ENCODE peak calls at places on chromosomes 13 and 19, in four cellular contexts. M is fibroblast of the aortic adventitia, X is Caco-2, Q is H9. W is an unnamed sample.

GRCh38 chr13:37640499-37640898 is 41.9 kb upstream of the POSTN start:
- DNase-seq in M (peak), X (no peak), Q (no peak), W (peak)

GRCh38 chr13:84127597-84128128 is 245.4 kb upstream of the SLITRK1 start:
- DNase-seq in M (no peak), X (no peak), Q (no peak), W (no peak)

GRCh38 chr19:29559743-29560142 is 33.9 kb downstream of the VSTM2B start:
- DNase-seq in M (no peak), X (no peak), Q (no peak), W (no peak)

GRCh38 chr19:46634656-46635218 is 1.3 kb downstream of the GNG8 start:
- DNase-seq in M (no peak), X (no peak), Q (peak), W (no peak)

GRCh38 chr19:52917531-52917930 is 5.7 kb downstream of the ZNF888 start:
- DNase-seq in M (no peak), X (no peak), Q (no peak), W (no peak)

GRCh38 chr13:38519229-38519910 is 167.5 kb upstream of the FREM2 start:
- DNase-seq in M (no peak), X (no peak), Q (peak), W (no peak)

GRCh38 chr19:46218160-46218559 is 11.4 kb upstream of the IGFL1 start:
- DNase-seq in M (peak), X (peak), Q (peak), W (peak)

GRCh38 chr13:41075034-41075433 is 13.7 kb downstream of the WBP4 start:
- DNase-seq in M (peak), X (no peak), Q (no peak), W (peak)

GRCh38 chr13:26988059-26988769 is 183.4 kb downstream of the USP12 start:
- DNase-seq in M (no peak), X (peak), Q (no peak), W (no peak)

GRCh38 chr13:39910833-39911232 is 255.4 kb downstream of the COG6 start:
- DNase-seq in M (peak), X (no peak), Q (no peak), W (peak)

GRCh38 chr13:23673354-23673753 is 103.1 kb downstream of the TNFRSF19 start:
- DNase-seq in M (peak), X (no peak), Q (no peak), W (peak)

GRCh38 chr19:2774083-2774679 is 8.9 kb downstream of the SGTA start:
- DNase-seq in M (no peak), X (no peak), Q (no peak), W (no peak)

GRCh38 chr19:28168557-28168956 is 1044.4 kb downstream of the UQCRFS1 start:
- DNase-seq in M (no peak), X (no peak), Q (peak), W (no peak)

GRCh38 chr19:55247621-55248099 is 11.2 kb downstream of the PPP6R1 start:
- DNase-seq in M (peak), X (peak), Q (no peak), W (no peak)

GRCh38 chr19:16033136-16033530 is 43.2 kb upstream of the TPM4 start:
- DNase-seq in M (no peak), X (no peak), Q (no peak), W (no peak)

DNA sequence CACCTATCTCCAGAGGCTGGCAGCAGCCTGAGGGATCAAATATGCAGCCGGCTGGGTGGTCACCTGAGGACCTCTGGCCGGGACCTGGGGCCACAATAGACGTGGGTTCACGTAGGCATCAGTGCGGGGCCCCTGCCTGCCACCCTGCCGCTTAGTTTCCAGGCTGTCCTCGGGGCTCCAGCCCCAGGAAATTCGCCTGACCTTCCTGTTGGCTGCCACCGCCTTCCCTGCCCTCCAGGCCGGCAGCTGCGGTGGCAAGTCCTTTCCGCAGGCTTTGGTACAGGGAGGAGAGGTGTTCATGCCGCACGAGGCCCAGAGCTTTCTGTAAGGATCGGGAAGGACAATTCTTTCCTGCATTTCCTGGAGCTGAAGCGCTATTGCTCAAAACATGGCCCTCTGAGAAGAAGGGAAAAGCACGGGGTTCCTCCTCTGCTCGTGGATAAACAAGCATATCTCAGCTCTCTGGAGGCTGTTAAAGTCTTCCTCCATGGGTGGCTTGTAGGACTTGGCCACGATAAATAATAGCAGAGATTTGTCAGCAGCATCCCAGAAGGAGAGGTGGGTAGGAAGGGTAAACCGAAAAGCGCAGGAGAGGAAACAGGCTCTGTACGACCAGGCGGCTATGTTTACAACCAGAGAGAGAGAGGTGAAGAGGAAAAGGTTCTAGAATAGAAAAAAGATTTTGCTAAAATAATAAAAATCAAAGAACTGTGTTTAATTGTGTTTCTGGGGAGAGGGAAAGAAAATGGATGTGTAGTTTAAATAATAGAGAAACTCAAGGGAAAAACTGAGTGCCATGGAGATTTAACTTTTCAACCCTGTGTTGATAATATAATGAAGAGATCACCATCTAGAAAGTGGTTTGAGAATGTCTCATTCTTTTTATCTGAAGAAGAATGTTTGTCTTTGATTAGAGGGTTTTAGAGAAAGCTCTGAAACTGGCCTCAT is 4.9 kb downstream of the COL4A2 start:
- DNase-seq in M (no peak), X (peak), Q (peak), W (no peak)
- TF ChIP-seq CTCF in M (no peak), X (no peak), Q (no peak), W (no peak)

GRCh38 chr19:51293571-51294210 is 17.8 kb upstream of the IGLON5 start:
- DNase-seq in M (no peak), X (no peak), Q (peak), W (no peak)

GRCh38 chr19:51292971-51293370 is 18.5 kb upstream of the IGLON5 start:
- DNase-seq in M (no peak), X (no peak), Q (peak), W (no peak)

GRCh38 chr19:51294977-51295375 is 16.5 kb upstream of the IGLON5 start:
- DNase-seq in M (no peak), X (no peak), Q (no peak), W (no peak)

GRCh38 chr19:51295382-51296126 is 15.9 kb upstream of the IGLON5 start:
- DNase-seq in M (no peak), X (no peak), Q (peak), W (no peak)

GRCh38 chr19:51294211-51294976 is 17.1 kb upstream of the IGLON5 start:
- DNase-seq in M (no peak), X (no peak), Q (peak), W (no peak)
- TF ChIP-seq CTCF in M (no peak), X (no peak), Q (peak), W (no peak)

DNA sequence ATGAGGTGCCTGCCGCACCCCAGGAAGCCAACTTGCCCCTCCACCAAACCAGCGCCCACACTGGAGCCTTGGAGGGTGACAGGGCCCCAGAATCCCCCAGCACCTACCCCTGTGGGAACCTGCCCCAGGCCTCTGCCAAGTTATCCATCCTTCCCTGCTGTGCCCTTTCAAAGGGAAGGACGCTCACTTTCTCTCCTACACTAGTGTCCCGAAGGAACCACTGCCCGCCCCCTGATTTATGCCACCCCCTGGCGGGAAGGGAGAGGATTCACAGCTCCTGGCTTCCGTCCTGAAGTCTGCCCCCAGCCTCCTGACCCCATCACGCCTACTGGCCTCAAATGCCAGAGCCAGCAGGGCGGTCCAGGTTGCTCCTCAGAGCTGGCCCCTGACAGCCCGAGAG is 1.4 kb downstream of the EVI5L start:
- DNase-seq in M (peak), X (no peak), Q (peak), W (peak)
- TF ChIP-seq CTCF in M (peak), X (peak), Q (peak), W (peak)

DNA sequence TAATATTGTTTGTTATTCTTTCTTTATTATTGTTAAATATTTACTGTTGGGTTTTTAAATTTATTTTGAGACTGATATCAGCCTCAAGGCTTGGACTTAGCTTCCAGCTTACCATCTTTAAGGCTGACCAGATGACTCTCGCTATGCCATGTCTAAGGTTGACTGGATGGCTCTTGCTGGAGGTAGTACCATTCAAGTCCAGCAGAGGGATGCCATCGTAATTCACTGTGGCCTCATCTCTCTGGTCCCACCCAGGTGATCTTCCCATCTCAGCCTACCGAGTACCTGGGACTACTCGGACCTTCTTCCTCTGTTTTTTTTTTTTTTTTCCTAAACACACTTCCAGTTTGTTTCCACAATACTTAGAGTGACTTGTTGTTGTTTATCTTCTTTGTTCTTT is 41.7 kb upstream of the ZNF91 start:
- DNase-seq in M (no peak), X (no peak), Q (peak), W (no peak)
- TF ChIP-seq CTCF in M (peak), X (peak), Q (no peak), W (no peak)

GRCh38 chr19:47778089-47778953 is at the start of gene SELENOW:
- DNase-seq in M (peak), X (peak), Q (peak), W (peak)

GRCh38 chr19:47780215-47780551 is 1.7 kb downstream of the SELENOW start:
- DNase-seq in M (no peak), X (no peak), Q (no peak), W (no peak)

GRCh38 chr19:47776568-47776967 is 1.9 kb upstream of the SELENOW start:
- DNase-seq in M (no peak), X (no peak), Q (no peak), W (peak)

GRCh38 chr19:47779524-47780214 is 1.2 kb downstream of the SELENOW start:
- DNase-seq in M (peak), X (no peak), Q (no peak), W (no peak)

GRCh38 chr19:47778954-47779351 is 450 bp downstream of the SELENOW start:
- DNase-seq in M (peak), X (no peak), Q (no peak), W (no peak)
- TF ChIP-seq CTCF in M (no peak), X (no peak), Q (no peak), W (no peak)

DNA sequence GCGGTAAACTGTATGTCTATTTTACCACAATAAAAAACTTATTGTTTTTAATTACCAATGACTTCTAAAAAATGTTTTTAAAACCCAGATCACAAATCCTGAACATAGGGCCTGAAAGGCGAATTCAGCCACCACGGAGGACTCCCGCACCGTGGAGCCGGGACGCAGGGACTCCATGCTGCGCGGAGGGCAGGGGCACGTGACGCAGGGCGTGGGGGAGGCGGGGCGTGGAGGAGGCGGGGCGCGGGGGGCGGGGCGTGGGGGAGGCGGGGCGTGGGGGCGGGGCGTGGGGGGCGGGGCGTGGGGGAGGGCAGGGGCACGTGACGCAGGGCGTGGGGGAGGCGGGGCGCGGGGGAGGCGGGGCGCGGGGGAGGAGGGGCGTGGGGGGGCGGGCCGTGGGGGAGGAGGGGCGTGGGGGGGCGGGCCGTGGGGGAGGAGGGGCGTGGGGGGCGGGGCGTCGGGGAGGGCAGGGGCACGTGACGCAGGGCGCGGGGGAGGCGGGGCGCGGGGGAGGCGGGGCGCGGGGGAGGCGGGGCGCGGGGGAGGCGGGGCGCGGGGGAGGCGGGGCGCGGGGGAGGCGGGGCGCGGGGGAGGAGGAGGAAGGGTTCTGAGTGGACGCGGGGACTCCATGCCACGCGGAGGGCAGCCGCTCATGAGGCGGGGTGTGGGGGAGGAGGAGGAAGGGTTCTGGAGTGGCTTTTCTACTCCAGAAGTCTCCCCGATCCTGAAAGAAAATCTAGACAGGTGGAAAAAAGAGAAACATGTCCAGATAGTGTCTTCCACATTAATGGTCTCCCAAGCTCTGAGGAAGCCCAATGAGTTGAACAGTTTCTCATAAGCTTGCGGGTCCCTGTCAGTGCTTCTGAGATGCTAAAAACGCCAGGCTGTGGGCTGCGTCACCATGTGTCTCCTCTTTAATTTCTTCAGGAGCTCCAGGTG is 4.4 kb upstream of the PROZ start:
- DNase-seq in M (peak), X (peak), Q (peak), W (peak)
- TF ChIP-seq CTCF in M (no peak), X (no peak), Q (no peak), W (no peak)

DNA sequence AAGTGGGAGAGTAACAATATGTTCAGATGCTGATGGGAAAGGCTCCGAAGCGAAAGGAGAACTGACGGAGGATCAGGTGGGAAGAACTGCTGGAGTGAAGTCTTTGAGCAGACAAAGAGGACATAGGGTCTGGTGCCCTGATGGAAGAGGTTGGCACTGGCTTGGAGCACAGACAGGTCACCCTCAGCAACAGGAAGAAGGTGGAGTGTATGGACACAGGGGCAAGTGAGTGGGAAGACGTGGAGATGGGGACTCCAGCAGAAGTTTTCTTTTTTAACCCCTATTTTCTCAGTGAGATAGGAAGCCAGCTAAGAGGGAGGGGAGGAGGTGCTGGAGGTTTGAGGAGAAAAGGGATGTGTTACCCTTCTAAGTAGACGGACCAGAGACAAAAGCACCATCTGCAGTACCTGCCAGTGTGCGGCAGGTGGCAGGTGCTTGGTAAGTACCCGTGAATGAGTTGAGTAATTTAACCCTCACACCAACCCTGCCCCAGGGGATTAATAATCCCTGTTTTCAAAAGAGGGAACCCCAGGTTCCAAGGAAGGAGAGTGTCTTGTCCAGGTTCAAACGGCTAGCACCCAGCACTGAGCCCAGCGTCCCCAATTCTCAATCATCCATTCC is 11.2 kb downstream of the HAS1 start:
- DNase-seq in M (peak), X (no peak), Q (peak), W (peak)
- TF ChIP-seq CTCF in M (peak), X (peak), Q (peak), W (peak)

GRCh38 chr19:32223106-32223505 is 122.3 kb upstream of the ZNF507 start:
- DNase-seq in M (no peak), X (no peak), Q (no peak), W (no peak)

GRCh38 chr19:32220951-32221350 is 124.5 kb upstream of the ZNF507 start:
- DNase-seq in M (no peak), X (no peak), Q (no peak), W (no peak)

GRCh38 chr19:32222594-32222993 is 122.8 kb upstream of the ZNF507 start:
- DNase-seq in M (no peak), X (no peak), Q (no peak), W (no peak)

GRCh38 chr19:32224371-32225244 is 120.8 kb upstream of the ZNF507 start:
- DNase-seq in M (peak), X (no peak), Q (peak), W (no peak)

DNA sequence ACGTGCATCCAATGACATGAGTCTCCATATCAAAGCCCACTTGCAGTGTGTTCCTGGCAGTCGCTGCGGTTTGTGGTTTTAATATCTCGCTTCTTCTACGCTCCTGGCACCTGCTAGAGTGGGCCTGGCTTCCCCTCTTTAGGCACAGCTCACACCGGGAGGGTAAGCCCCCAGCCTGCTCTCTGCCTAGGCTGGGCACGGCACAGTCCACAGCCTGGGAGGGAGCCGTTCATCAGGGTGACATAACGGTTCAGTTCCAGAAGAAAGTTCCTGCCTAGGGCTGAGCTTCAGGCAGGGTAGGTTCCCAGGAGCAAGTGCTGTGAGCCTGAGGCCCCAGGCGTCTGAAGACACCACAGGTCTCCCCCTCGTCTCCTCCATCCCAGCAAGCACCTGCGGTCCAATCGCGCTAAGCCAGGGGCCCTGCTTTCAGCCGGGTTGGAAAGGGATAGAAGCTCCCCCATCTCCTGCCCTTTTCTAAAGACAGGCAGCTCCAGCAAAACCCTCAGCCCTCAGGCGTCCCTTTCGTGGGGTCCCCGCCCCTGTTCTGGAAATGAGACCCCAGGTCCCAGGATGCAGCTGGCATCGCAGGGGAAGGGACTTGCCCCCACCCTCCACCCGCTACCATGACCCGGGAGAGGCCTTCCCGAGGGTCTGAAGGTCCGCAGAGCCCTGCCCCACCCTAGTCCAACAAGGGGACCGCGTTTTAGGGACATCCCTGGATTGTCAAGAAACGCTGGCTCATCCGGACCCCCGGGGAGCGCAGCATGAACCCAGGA is 121.6 kb upstream of the ZNF507 start:
- DNase-seq in M (no peak), X (no peak), Q (no peak), W (no peak)
- TF ChIP-seq CTCF in M (no peak), X (no peak), Q (no peak), W (no peak)

DNA sequence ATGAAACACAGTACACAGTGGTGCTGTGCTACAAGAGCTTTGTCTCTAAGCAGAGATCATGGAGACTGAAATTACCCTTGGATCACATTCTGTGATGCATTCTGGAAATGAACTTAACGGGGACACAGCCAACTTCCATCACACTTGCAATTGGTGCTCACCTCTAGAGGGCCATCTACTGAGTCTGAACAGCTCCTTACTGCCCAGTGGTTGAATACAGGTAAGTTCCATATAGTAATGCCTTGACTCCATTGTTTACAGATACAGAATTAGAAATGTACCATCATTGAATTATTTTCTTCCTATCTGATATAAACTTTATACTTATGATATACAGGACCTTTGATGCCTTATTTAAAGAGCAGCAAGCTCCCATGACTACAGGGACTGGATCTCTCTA is 686.4 kb downstream of the PCDH9 start:
- DNase-seq in M (no peak), X (no peak), Q (peak), W (no peak)
- TF ChIP-seq CTCF in M (peak), X (peak), Q (peak), W (no peak)